ENCODE peak calls at places on chromosomes 13 and 19, in seven cellular contexts. E, O, M, U, X, L and R are unnamed samples.

GRCh38 chr13:99265162-99265822 is 7.1 kb upstream of the GPR18 start:
- DNase-seq in E (no peak), O (no peak), M (no peak), U (no peak), X (no peak), L (no peak), R (no peak)

GRCh38 chr19:16235811-16236710 is 38.4 kb downstream of the AP1M1 start:
- DNase-seq in E (no peak), O (no peak), M (no peak), U (no peak), X (peak; percentile 19), L (no peak), R (no peak)

GRCh38 chr19:42313096-42313839 is at the start of gene TMEM145:
- DNase-seq in E (peak; percentile 57), O (peak; percentile 84), M (no peak), U (peak; percentile 52), X (no peak), L (no peak), R (no peak)

GRCh38 chr13:98454389-98454881 is 122.5 kb downstream of the STK24 start:
- DNase-seq in E (no peak), O (no peak), M (no peak), U (peak; percentile 94), X (no peak), L (no peak), R (no peak)

GRCh38 chr19:17001603-17002183 is 24.9 kb downstream of the CPAMD8 start:
- DNase-seq in E (no peak), O (no peak), M (peak; percentile 78), U (no peak), X (no peak), L (no peak), R (no peak)

GRCh38 chr13:40149611-40150283 is 494.3 kb downstream of the COG6 start:
- DNase-seq in E (peak; percentile 60), O (no peak), M (no peak), U (peak; percentile 53), X (no peak), L (no peak), R (no peak)

GRCh38 chr13:27920677-27921420 is 1.0 kb downstream of the PDX1 start:
- DNase-seq in E (no peak), O (peak; percentile 60), M (no peak), U (peak; percentile 6), X (no peak), L (peak; percentile 56), R (no peak)

GRCh38 chr19:58544591-58545285 is 874 bp downstream of the TRIM28 start:
- DNase-seq in E (peak; percentile 56), O (peak; percentile 90), M (peak; percentile 60), U (peak; percentile 47), X (no peak), L (no peak), R (no peak)

GRCh38 chr19:22354665-22355064 is 67.5 kb downstream of the ZNF98 start:
- DNase-seq in E (no peak), O (no peak), M (no peak), U (no peak), X (no peak), L (no peak), R (no peak)

GRCh38 chr19:2494447-2495129 is 18.7 kb downstream of the GADD45B start:
- DNase-seq in E (peak; percentile 88), O (peak; percentile 75), M (peak; percentile 37), U (peak; percentile 79), X (peak; percentile 78), L (peak; percentile 83), R (no peak)

GRCh38 chr19:55613396-55613795 is 7.9 kb downstream of the ZNF865 start:
- DNase-seq in E (no peak), O (no peak), M (no peak), U (no peak), X (no peak), L (no peak), R (no peak)

GRCh38 chr19:53463263-53463662 is 4.3 kb upstream of the ZNF813 start:
- DNase-seq in E (peak; percentile 63), O (peak; percentile 82), M (no peak), U (peak; percentile 6), X (peak; percentile 34), L (no peak), R (no peak)

GRCh38 chr19:58385313-58386165 is 1.5 kb upstream of the RPS5 start:
- DNase-seq in E (no peak), O (no peak), M (no peak), U (no peak), X (no peak), L (no peak), R (no peak)

GRCh38 chr19:22545751-22546150 is 88.4 kb upstream of the ZNF492 start:
- DNase-seq in E (peak; percentile 52), O (peak; percentile 7), M (no peak), U (no peak), X (no peak), L (no peak), R (no peak)

GRCh38 chr19:8611890-8612806 is 1.6 kb upstream of the ADAMTS10 start:
- DNase-seq in E (peak; percentile 82), O (no peak), M (no peak), U (peak; percentile 66), X (no peak), L (no peak), R (no peak)

GRCh38 chr19:33684550-33685303 is 63.0 kb downstream of the CHST8 start:
- DNase-seq in E (peak; percentile 45), O (peak; percentile 54), M (no peak), U (no peak), X (peak; percentile 30), L (no peak), R (no peak)

GRCh38 chr13:27500806-27501534 is 50.6 kb upstream of the MTIF3 start:
- DNase-seq in E (no peak), O (no peak), M (no peak), U (no peak), X (no peak), L (no peak), R (no peak)

GRCh38 chr13:62684359-62684758 is 1268.7 kb upstream of the PCDH20 start:
- DNase-seq in E (no peak), O (no peak), M (no peak), U (no peak), X (no peak), L (no peak), R (no peak)

GRCh38 chr19:6516018-6516658 is 14.0 kb upstream of the TUBB4A start:
- DNase-seq in E (peak; percentile 99), O (peak; percentile 96), M (peak; percentile 56), U (peak; percentile 72), X (peak; percentile 98), L (peak; percentile 90), R (peak; percentile 77)

GRCh38 chr19:10654610-10655456 is 687 bp downstream of the ILF3 start:
- DNase-seq in E (peak; percentile 52), O (peak; percentile 95), M (peak; percentile 30), U (no peak), X (peak; percentile 56), L (peak; percentile 61), R (no peak)

GRCh38 chr13:92074658-92075057 is 676.2 kb downstream of the GPC5 start:
- DNase-seq in E (no peak), O (peak; percentile 68), M (no peak), U (no peak), X (no peak), L (no peak), R (no peak)
- TF ChIP-seq CTCF in E (no peak), O (peak; percentile 64), M (no peak), U (no peak), X (no peak), L (no peak), R (no peak)

GRCh38 chr19:18017275-18018083 is 9.5 kb downstream of the ARRDC2 start:
- DNase-seq in E (peak; percentile 59), O (no peak), M (no peak), U (no peak), X (no peak), L (no peak), R (no peak)

GRCh38 chr19:18013621-18014111 is 5.7 kb downstream of the ARRDC2 start:
- DNase-seq in E (no peak), O (peak; percentile 39), M (no peak), U (no peak), X (no peak), L (no peak), R (no peak)

GRCh38 chr19:18013210-18013609 is 5.2 kb downstream of the ARRDC2 start:
- DNase-seq in E (no peak), O (no peak), M (no peak), U (no peak), X (no peak), L (no peak), R (no peak)

GRCh38 chr19:18010149-18010548 is 2.2 kb downstream of the ARRDC2 start:
- DNase-seq in E (no peak), O (no peak), M (no peak), U (no peak), X (no peak), L (no peak), R (no peak)

GRCh38 chr19:18014197-18014596 is 6.2 kb downstream of the ARRDC2 start:
- DNase-seq in E (no peak), O (no peak), M (no peak), U (no peak), X (no peak), L (no peak), R (no peak)
- H3K36me3 ChIP-seq in E (no peaks in the 10 kb centered on the region), O (no peaks in the 10 kb centered on the region), M (peaks cover 26% of the 10 kb centered on the region), U (peaks cover 23% of the 10 kb centered on the region), X (peaks cover 66% of the 10 kb centered on the region), L (no peaks in the 10 kb centered on the region), R (peaks cover 9% of the 10 kb centered on the region)

GRCh38 chr13:109756778-109757177 is 29.6 kb downstream of the IRS2 start:
- DNase-seq in E (no peak), O (no peak), M (no peak), U (no peak), X (no peak), L (no peak), R (no peak)
- TF ChIP-seq CTCF in E (no peak), O (no peak), M (no peak), U (no peak), X (no peak), L (no peak), R (no peak)

GRCh38 chr19:45032421-45032820 is 6.4 kb upstream of the CLASRP start:
- DNase-seq in E (no peak), O (no peak), M (no peak), U (no peak), X (no peak), L (no peak), R (no peak)
- H3K36me3 ChIP-seq in E (no peaks in the 10 kb centered on the region), O (no peaks in the 10 kb centered on the region), M (peaks cover 13% of the 10 kb centered on the region), U (peaks cover 30% of the 10 kb centered on the region), X (peaks cover 99% of the 10 kb centered on the region), L (no peaks in the 10 kb centered on the region), R (peaks cover 11% of the 10 kb centered on the region)